ENCODE peak calls at places on chromosomes 2 and 18, in four cellular contexts. O is neuronal stem cell, N is H9, V is H1. T is an unnamed sample.

GRCh38 chr18:22559414-22560282 is 141.9 kb upstream of the CTAGE1 start:
- DNase-seq in N (peak), O (peak), V (peak), T (peak)

GRCh38 chr2:10721344-10722251 is at the start of gene ATP6V1C2:
- DNase-seq in N (peak), O (peak), V (peak), T (peak)

GRCh38 chr2:16665746-16666452 is at the start of gene CYRIA:
- DNase-seq in V (peak), O (peak), N (peak), T (peak)

GRCh38 chr2:237223208-237223861 is 137.6 kb downstream of the COPS8 start:
- DNase-seq in N (no peak), V (no peak), O (no peak), T (no peak)

GRCh38 chr2:205403244-205403845 is 279.0 kb upstream of the NRP2 start:
- DNase-seq in V (no peak), N (no peak), O (no peak), T (no peak)

GRCh38 chr2:108268001-108268400 is 20.7 kb upstream of the SULT1C2 start:
- DNase-seq in V (no peak), N (no peak), O (no peak), T (no peak)

GRCh38 chr2:179443175-179443574 is 178.5 kb upstream of the SESTD1 start:
- DNase-seq in V (peak), O (no peak), N (peak), T (peak)

GRCh38 chr2:66497706-66498596 is 63.0 kb downstream of the MEIS1 start:
- DNase-seq in V (no peak), N (no peak), O (no peak), T (no peak)

GRCh38 chr18:3665780-3666525 is 216.0 kb downstream of the TGIF1 start:
- DNase-seq in N (peak), V (peak), O (peak), T (peak)

GRCh38 chr2:126851756-126852155 is 46.9 kb upstream of the TEX51 start:
- DNase-seq in N (no peak), V (no peak), O (no peak), T (no peak)

GRCh38 chr2:61707984-61708852 is 145.6 kb downstream of the FAM161A start:
- DNase-seq in O (no peak), V (peak), N (no peak), T (peak)

GRCh38 chr2:238573916-238574315 is 147.2 kb downstream of the ASB1 start:
- DNase-seq in O (no peak), V (no peak), N (no peak), T (no peak)

GRCh38 chr2:6421888-6422287 is 443.8 kb downstream of the CMPK2 start:
- DNase-seq in V (no peak), O (no peak), N (no peak), T (no peak)

GRCh38 chr2:37377187-37377532 is 32.7 kb downstream of the QPCT start:
- DNase-seq in O (no peak), N (no peak), V (peak), T (no peak)

GRCh38 chr18:75230210-75231052 is 19.8 kb downstream of the TSHZ1 start:
- DNase-seq in V (no peak), N (no peak), O (no peak), T (no peak)

GRCh38 chr2:149744845-149745244 is 157.3 kb upstream of the MMADHC start:
- DNase-seq in N (no peak), O (no peak), V (no peak), T (peak)

GRCh38 chr2:84873350-84873749 is 7.5 kb downstream of the TRABD2A start:
- DNase-seq in V (no peak), N (peak), O (no peak), T (no peak)

GRCh38 chr2:70515938-70516337 is 37.7 kb downstream of the TGFA start:
- DNase-seq in O (no peak), N (no peak), V (no peak), T (no peak)

GRCh38 chr2:96095116-96095636 is 21.2 kb downstream of the ADRA2B start:
- DNase-seq in V (no peak), O (no peak), N (no peak), T (peak)

GRCh38 chr2:8481463-8482009 is 200.3 kb upstream of the ID2 start:
- DNase-seq in V (no peak), N (no peak), O (no peak), T (no peak)

GRCh38 chr2:65728477-65729180 is 296.2 kb upstream of the SPRED2 start:
- DNase-seq in N (no peak), O (no peak), V (no peak), T (no peak)

GRCh38 chr2:241126201-241126611 is 23.1 kb downstream of the PASK start:
- DNase-seq in N (no peak), O (no peak), V (no peak), T (no peak)

GRCh38 chr2:48633143-48633542 is 15.5 kb downstream of the GTF2A1L start:
- DNase-seq in N (no peak), O (no peak), V (no peak), T (peak)

GRCh38 chr2:151766421-151767153 is 32.3 kb upstream of the NEB start:
- DNase-seq in N (no peak), V (no peak), O (no peak), T (no peak)

GRCh38 chr2:217277646-217278048 is 417.8 kb upstream of the TNP1 start:
- DNase-seq in N (no peak), V (no peak), O (no peak), T (peak)

GRCh38 chr2:38187416-38188127 is 111.6 kb upstream of the CYP1B1 start:
- DNase-seq in V (no peak), N (no peak), O (no peak), T (no peak)

GRCh38 chr2:227761734-227762476 is 16.2 kb downstream of the SCYGR8 start:
- DNase-seq in N (no peak), V (no peak), O (no peak), T (no peak)

GRCh38 chr2:20190862-20191713 is 33.8 kb downstream of the SDC1 start:
- DNase-seq in O (peak), V (peak), N (peak), T (no peak)

GRCh38 chr2:119672161-119672862 is 6.7 kb upstream of the TMEM177 start:
- DNase-seq in O (no peak), N (no peak), V (no peak), T (no peak)

GRCh38 chr18:37630326-37630725 is 64.7 kb upstream of the CELF4 start:
- DNase-seq in N (no peak), V (no peak), O (no peak), T (no peak)

GRCh38 chr2:19868705-19869550 is 32.9 kb downstream of the TTC32 start:
- DNase-seq in O (peak), V (peak), N (peak), T (peak)

GRCh38 chr2:112644155-112644932 is 1.4 kb upstream of the SLC20A1 start:
- DNase-seq in O (no peak), V (no peak), N (no peak), T (peak)

GRCh38 chr2:52264911-52265310 is 1233.0 kb upstream of the NRXN1 start:
- DNase-seq in O (no peak), V (no peak), N (no peak), T (no peak)

GRCh38 chr18:48753741-48754140 is 197.0 kb downstream of the SMAD7 start:
- DNase-seq in N (no peak), O (no peak), V (no peak), T (no peak)

GRCh38 chr18:48752928-48753327 is 197.8 kb downstream of the SMAD7 start:
- DNase-seq in O (no peak), N (no peak), V (no peak), T (no peak)

GRCh38 chr18:48754993-48755473 is 195.7 kb downstream of the SMAD7 start:
- DNase-seq in V (no peak), O (no peak), N (no peak), T (no peak)

GRCh38 chr18:48752478-48752877 is 198.3 kb downstream of the SMAD7 start:
- DNase-seq in N (no peak), O (no peak), V (no peak), T (no peak)

DNA sequence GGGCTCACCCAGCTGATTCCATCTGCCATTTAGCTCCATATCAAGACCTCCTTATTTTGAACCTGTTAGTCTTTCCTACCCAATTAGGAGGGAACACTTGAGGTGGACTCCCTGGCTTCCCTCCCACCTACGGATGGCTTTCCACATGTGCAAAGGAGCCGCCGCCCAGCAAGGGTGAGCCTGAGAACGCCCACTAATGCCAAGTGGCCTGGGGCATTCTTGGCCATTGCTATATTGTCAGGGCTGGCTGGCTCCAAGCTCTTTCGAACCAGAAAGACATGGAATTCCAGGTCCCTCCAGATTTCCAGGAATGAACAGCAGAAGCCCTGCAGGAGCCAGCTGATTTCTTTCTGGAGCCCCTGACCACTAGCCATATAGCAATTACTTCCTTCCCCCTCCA is 196.2 kb downstream of the SMAD7 start:
- DNase-seq in N (no peak), O (no peak), V (no peak), T (no peak)
- H4K91ac ChIP-seq in N (no peak), O (no peak), V (no peak), T (no peak)

DNA sequence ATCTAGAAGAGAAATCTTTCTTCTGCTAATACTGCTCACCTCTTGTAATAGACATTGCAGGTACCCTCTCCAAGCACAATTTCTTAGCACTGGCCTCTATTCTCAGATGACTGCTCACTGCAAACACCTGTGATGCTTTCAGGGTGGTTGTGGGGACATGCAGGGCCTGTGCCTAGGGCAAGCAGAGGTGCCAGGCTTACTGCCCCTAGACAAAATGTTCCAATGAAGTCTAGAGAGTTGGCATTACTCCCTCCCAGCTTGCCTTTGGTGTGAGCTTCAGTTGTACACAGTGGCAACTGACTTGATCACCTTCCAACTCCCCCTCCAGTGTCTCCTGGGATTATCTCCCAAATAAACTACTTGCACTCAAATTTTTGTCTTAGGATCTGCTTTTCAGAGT is 12.9 kb upstream of the TXNDC2 start:
- DNase-seq in O (no peak), V (no peak), N (no peak), T (no peak)
- H2BK12ac ChIP-seq in O (no peak), V (no peak), N (no peak), T (peak)

DNA sequence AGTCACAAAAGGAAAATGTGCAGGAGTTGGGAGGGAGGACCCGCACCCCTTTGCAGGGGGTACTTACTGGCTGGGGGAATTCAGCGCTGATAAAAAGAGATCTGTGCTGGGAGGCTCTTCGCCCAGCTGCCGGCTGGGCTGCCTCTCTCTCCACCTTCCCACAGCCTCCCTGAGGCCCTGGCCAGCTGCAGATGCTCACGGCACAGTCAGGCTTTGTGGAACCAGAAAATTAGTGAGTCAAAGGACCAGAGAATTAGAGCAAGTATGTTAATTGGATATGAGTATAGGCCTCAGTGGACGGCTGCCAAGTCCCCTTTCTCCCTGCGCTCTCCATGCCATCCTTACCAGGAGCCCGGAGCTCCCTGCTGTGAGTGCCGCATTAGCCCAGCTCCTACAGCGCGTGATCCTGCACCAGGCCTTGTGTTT is 181.7 kb upstream of the SH3BP4 start:
- DNase-seq in N (no peak), V (no peak), O (peak), T (no peak)
- H4K91ac ChIP-seq in N (no peak), V (no peak), O (no peak), T (no peak)

GRCh38 chr2:58700621-58701020 is 459.5 kb upstream of the FANCL start:
- DNase-seq in N (no peak), V (no peak), O (no peak), T (no peak)
- H2BK12ac ChIP-seq in N (no peak), V (no peak), O (no peak), T (no peak)

DNA sequence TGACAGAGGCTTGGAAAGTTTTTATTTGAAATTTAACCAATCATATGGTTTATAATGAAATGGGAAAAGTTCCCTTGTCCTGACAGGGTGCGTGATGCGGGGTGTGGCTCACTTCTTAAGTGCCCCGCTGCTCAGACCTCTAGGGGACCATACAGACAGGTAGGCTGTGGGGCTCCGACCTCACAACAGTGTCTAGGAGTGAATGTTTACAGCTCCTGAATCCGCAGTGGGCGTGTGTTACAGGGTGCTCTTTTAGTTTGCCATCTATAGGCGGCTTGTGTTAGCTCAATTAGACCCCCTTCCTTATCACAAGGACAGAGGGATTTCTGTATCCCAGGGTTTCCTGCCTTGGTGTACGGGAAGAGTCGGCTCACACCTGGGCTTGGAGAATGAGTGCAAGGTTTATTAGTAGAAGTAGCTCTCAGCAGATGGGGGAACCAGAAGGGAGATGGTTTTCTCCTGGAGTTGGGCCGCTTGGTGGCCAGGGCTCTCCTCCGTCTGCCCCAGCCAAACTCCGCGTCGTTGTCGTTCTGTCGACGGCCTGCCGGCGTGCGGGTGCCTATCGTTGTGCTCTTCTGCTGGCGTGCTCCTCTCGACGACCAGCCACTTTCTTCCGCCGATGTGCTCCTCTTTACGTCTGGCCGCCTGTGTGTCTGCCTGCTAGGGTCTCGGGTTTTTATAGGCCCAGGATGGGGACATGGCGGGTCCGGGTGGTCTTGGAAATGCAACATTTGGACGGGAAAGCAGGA is 118.9 kb downstream of the BMPR2 start:
- DNase-seq in V (peak), N (peak), O (no peak), T (no peak)
- H4K91ac ChIP-seq in V (no peak), N (no peak), O (no peak), T (no peak)

T was measured in trophoblast cell.